ENCODE peak calls at places on chromosomes 5 and 9, in five cellular contexts. M is lung, L is sigmoid colon, U is Panc1, K is GM23338. R is an unnamed sample. For H3K27me3, the result is how much of the 10 kb centered on the place peaks cover.

GRCh38 chr9:92952861-92953620 is 5.7 kb downstream of the FGD3 start:
- DNase-seq in M (no peak), L (no peak), U (no peak), K (no peak), R (no peak)

GRCh38 chr9:90836396-90837080 is 34.9 kb downstream of the SYK start:
- DNase-seq in M (no peak), L (no peak), U (no peak), K (no peak), R (no peak)

GRCh38 chr5:155943516-155944407 is 383.2 kb upstream of the SGCD start:
- DNase-seq in M (no peak), L (no peak), U (no peak), K (peak), R (peak)

GRCh38 chr9:137664676-137665075 is 45.9 kb downstream of the EHMT1 start:
- DNase-seq in M (no peak), L (no peak), U (no peak), K (peak), R (no peak)

GRCh38 chr5:61319388-61320146 is 12.5 kb upstream of the ZSWIM6 start:
- DNase-seq in M (no peak), L (no peak), U (no peak), K (peak), R (no peak)

GRCh38 chr9:97560154-97560553 is 58.7 kb downstream of the TMOD1 start:
- DNase-seq in M (no peak), L (no peak), U (no peak), K (no peak), R (no peak)

GRCh38 chr5:180034564-180034963 is 37.0 kb downstream of the RNF130 start:
- DNase-seq in M (no peak), L (no peak), U (no peak), K (no peak), R (no peak)

GRCh38 chr9:19939890-19940289 is 151.1 kb upstream of the SLC24A2 start:
- DNase-seq in M (no peak), L (no peak), U (no peak), K (no peak), R (no peak)

DNA sequence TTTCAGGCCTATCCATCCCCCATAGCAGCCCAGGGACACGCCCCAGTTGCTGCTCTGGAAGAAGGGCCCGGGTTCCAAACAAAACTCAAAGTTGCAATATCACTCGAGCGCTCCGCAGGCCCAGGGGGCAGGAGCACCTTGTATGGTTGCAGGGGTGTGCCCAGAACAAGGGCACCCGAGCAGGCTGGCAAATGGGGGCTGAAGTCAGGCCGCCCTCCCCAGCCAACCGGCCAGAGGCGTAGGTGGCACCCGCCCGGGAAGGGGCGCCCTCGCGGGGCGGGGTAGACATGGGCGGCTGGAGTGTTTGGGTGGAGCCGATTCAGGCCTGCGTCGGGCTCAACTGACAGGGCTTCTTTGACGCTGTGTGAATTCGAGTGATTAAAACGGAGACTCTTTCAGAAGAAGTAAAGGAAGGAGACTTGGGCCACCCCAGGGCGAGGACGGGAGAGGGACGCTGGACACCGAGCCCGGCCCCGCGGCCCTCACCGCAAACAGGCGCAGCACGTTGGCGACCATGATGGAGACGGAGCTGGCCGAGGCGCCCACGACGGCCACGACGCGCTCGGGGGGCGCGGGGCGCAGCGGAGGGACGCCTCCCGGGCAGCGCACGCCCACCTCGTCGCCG is 1.1 kb downstream of the GRM6 start:
- DNase-seq in M (no peak), L (no peak), U (no peak), K (peak), R (no peak)
- H3K27me3 ChIP-seq in M (under half), L (under half), U (under half), K (under half), R (under half)

GRCh38 chr9:136505406-136506403 is 22.9 kb upstream of the SEC16A start:
- DNase-seq in M (no peak), L (no peak), U (no peak), K (no peak), R (no peak)
- H3K27me3 ChIP-seq in M (under half), L (under half), U (under half), K (under half), R (under half)

GRCh38 chr9:77497322-77498198 is 150.6 kb downstream of the GNA14 start:
- DNase-seq in M (no peak), L (no peak), U (no peak), K (no peak), R (no peak)
- H3K27me3 ChIP-seq in M (under half), L (under half), U (under half), K (under half), R (under half)

DNA sequence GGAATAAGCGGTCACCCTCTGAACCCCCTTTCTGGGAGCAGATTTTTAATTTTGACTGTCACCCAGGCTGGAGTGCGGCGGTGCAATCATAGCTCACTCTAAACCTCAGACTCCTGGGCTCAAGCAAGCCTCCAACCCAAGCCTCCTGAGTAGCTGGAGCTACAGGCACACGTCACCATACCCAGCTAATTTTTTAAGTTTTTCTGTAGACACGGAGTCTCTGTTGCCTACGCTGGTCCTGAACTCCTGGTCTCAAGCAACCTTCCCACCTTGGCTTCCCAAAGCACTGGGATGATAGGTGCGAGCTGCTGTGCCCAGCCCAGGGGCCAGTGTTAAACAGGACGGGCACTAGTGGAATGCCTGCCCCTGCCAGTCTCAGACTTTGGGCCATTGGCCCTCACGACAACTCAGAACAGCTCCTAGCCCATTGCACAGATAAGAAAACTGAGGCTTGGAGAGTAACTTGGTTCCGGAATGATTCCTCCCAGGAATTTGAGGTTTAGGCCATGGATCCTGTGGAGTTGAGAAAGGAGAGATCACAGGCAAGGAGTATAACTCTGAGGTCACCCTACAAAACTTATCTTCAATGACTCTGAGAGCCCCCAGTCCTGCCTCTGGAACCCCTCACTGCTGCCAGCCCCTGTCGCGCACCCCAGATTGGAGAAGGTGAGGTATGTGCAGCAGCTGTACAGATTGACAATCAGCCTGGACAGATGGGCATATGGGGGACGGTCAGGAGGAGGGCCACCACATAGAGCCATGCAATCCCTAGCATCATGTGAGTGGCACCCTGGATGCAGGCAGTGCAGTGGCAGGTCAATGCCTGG is 89.8 kb downstream of the LMX1B start:
- DNase-seq in M (no peak), L (peak), U (no peak), K (no peak), R (no peak)
- H3K27me3 ChIP-seq in M (under half), L (under half), U (under half), K (under half), R (under half)

GRCh38 chr9:26974927-26975326 is 18.7 kb downstream of the IFT74 start:
- DNase-seq in M (no peak), L (no peak), U (no peak), K (peak), R (no peak)

GRCh38 chr9:26975728-26976707 is 19.8 kb downstream of the IFT74 start:
- DNase-seq in M (no peak), L (no peak), U (no peak), K (peak), R (peak)

GRCh38 chr9:26971721-26972120 is 15.5 kb downstream of the IFT74 start:
- DNase-seq in M (no peak), L (no peak), U (no peak), K (no peak), R (no peak)

DNA sequence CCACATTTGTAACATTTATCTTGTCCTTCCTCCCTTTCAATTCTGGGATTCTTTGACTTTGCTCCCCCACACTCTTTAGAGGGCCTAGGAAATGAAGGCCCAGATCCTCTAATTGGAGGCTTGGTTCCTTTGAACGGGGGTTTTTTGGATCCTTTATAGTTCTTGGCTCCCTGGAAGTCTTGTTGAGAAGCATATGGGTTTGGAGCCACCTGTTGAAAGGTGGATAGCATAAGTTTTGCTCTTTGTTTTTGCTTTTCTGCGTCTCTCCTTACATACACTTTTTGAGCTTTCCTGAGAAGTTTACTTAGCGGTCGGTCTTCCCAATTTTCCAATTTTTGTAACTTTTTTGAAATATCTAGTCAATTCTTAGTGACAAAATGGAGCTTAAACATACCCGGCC is 17.8 kb downstream of the IFT74 start:
- DNase-seq in M (no peak), L (no peak), U (no peak), K (peak), R (no peak)
- H3K27me3 ChIP-seq in M (under half), L (under half), U (under half), K (under half), R (under half)

DNA sequence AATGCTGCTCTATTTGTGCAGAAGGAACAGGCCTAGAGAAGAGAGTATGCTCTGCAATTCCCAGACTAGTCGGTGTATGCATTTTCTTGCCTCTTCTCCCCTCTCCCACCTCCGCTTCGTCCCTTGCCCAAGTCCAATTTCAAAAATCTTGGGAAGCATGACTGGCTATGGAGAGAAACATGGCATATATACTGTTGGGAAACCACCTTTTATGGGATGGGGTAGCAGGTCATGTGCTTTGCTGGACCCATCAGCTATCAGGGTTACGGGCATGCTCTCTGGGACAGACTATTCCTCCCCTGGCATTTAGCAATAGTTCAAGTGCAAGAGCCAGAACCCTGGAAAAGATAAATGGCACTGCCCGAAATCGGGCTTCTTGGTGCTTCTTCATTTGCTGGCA is 12.0 kb downstream of the ISL1 start:
- DNase-seq in M (no peak), L (no peak), U (no peak), K (no peak), R (no peak)
- H3K27me3 ChIP-seq in M (under half), L (under half), U (under half), K (half or more), R (half or more)

DNA sequence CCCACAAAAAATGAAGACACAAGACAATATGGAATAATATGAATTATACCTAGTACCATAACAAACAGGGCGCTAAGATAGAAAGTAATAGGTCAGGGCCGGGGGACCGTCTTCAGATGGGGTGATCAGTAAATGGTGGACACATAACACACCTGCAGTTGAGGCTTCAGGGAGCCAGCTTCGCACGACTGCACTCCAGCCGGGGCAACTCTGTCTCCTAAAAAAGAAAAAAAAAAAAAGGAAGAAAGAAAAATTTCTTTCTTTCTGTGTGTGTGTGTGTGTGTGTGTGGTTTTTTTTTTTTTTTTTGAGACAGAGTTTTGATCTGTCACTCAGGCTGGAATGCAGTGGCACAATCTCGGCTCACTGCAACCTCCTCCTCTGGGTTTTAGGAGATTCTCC is 75.0 kb upstream of the HSPA9 start:
- DNase-seq in M (no peak), L (no peak), U (no peak), K (no peak), R (no peak)
- H3K27me3 ChIP-seq in M (under half), L (under half), U (under half), K (under half), R (under half)

GRCh38 chr9:30757723-30758122 is 1626.7 kb upstream of the ACO1 start:
- DNase-seq in M (no peak), L (peak), U (no peak), K (no peak), R (no peak)
- H3K27me3 ChIP-seq in M (under half), L (under half), U (under half), K (under half), R (under half)

GRCh38 chr9:132985063-132985350 is 6.5 kb downstream of the GFI1B start:
- DNase-seq in M (no peak), L (no peak), U (no peak), K (no peak), R (no peak)

GRCh38 chr9:132984202-132985062 is 5.9 kb downstream of the GFI1B start:
- DNase-seq in M (no peak), L (no peak), U (no peak), K (no peak), R (no peak)

GRCh38 chr9:132985489-132985888 is 7.0 kb downstream of the GFI1B start:
- DNase-seq in M (no peak), L (no peak), U (no peak), K (no peak), R (no peak)

GRCh38 chr9:132983814-132984201 is 5.3 kb downstream of the GFI1B start:
- DNase-seq in M (no peak), L (no peak), U (no peak), K (no peak), R (no peak)

DNA sequence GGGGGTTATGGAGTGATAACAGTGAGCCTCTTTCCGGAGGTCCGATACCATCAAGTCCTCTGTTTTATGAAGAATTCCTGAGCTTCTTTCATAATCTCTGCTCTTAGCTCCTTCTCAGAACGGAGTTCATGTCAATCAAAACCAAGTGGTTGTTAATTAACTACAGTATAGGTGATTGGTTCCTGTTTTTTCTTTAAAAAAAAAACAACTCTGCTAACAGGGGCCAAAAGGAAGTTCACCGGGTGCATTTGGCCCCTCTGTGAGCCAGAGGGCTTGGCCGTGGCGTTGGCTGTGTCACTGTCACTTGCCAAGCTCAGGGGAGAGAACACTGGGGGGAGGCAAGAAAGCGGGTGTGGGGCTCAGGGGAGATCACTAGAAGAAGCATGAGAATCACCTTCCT is 4.0 kb downstream of the GFI1B start:
- DNase-seq in M (no peak), L (no peak), U (no peak), K (no peak), R (no peak)
- H3K27me3 ChIP-seq in M (under half), L (under half), U (under half), K (under half), R (under half)

GRCh38 chr5:1202026-1202797 is 817 bp downstream of the SLC6A19 start:
- DNase-seq in M (no peak), L (no peak), U (no peak), K (no peak), R (no peak)

GRCh38 chr5:1203311-1203967 is 2.0 kb downstream of the SLC6A19 start:
- DNase-seq in M (no peak), L (no peak), U (no peak), K (no peak), R (no peak)

GRCh38 chr5:1201327-1202025 is at the start of gene SLC6A19:
- DNase-seq in M (no peak), L (no peak), U (no peak), K (no peak), R (no peak)

GRCh38 chr5:1203968-1204692 is 2.7 kb downstream of the SLC6A19 start:
- DNase-seq in M (no peak), L (no peak), U (no peak), K (no peak), R (no peak)

GRCh38 chr5:1202798-1203185 is 1.4 kb downstream of the SLC6A19 start:
- DNase-seq in M (no peak), L (no peak), U (no peak), K (no peak), R (no peak)
- H3K27me3 ChIP-seq in M (under half), L (under half), U (under half), K (under half), R (under half)